ENCODE peak calls at places on chromosomes 13 and 19, in five cellular contexts. K is IMR-90, Q is mesendoderm, E is mesenchymal stem cell, W is trophoblast cell. S is an unnamed sample.

GRCh38 chr13:113371061-113371460 is 7.1 kb upstream of the GRTP1 start:
- DNase-seq in K (no peak), E (no peak), Q (no peak), W (no peak), S (no peak)

GRCh38 chr13:32877491-32877890 is 138.7 kb upstream of the KL start:
- DNase-seq in Q (no peak), K (no peak), W (no peak), E (no peak), S (no peak)

GRCh38 chr19:13600091-13600490 is 93.8 kb upstream of the CACNA1A start:
- DNase-seq in Q (no peak), W (no peak), E (no peak), K (no peak), S (no peak)

GRCh38 chr19:3073159-3073563 is 10.9 kb upstream of the TLE5 start:
- DNase-seq in Q (peak), E (peak), W (peak), K (peak), S (no peak)

GRCh38 chr13:66210677-66211076 is 1019.5 kb downstream of the PCDH9 start:
- DNase-seq in E (peak), W (no peak), K (peak), Q (no peak), S (no peak)

GRCh38 chr13:111031531-111031961 is 83.6 kb upstream of the ARHGEF7 start:
- DNase-seq in W (peak), K (peak), Q (no peak), E (peak), S (no peak)

GRCh38 chr13:42218576-42218975 is 53.4 kb upstream of the AKAP11 start:
- DNase-seq in W (no peak), Q (no peak), E (no peak), K (no peak), S (no peak)

GRCh38 chr13:81726037-81726726 is 1385.3 kb upstream of the SPRY2 start:
- DNase-seq in E (no peak), W (no peak), Q (no peak), K (no peak), S (no peak)

GRCh38 chr19:18418725-18419194 is 438 bp upstream of the SSBP4 start:
- DNase-seq in K (no peak), Q (no peak), E (peak), W (no peak), S (no peak)

GRCh38 chr19:40571831-40572495 is 4.7 kb upstream of the SHKBP1 start:
- DNase-seq in E (no peak), K (no peak), Q (no peak), W (no peak), S (no peak)

GRCh38 chr13:32468502-32469147 is 40.7 kb upstream of the N4BP2L1 start:
- DNase-seq in E (no peak), K (no peak), Q (peak), W (no peak), S (no peak)

GRCh38 chr19:12784871-12785430 is 6.3 kb upstream of the JUNB start:
- DNase-seq in W (no peak), E (peak), Q (no peak), K (peak), S (no peak)

GRCh38 chr13:61255035-61255796 is 160.4 kb downstream of the PCDH20 start:
- DNase-seq in E (no peak), Q (peak), K (no peak), W (no peak), S (no peak)

DNA sequence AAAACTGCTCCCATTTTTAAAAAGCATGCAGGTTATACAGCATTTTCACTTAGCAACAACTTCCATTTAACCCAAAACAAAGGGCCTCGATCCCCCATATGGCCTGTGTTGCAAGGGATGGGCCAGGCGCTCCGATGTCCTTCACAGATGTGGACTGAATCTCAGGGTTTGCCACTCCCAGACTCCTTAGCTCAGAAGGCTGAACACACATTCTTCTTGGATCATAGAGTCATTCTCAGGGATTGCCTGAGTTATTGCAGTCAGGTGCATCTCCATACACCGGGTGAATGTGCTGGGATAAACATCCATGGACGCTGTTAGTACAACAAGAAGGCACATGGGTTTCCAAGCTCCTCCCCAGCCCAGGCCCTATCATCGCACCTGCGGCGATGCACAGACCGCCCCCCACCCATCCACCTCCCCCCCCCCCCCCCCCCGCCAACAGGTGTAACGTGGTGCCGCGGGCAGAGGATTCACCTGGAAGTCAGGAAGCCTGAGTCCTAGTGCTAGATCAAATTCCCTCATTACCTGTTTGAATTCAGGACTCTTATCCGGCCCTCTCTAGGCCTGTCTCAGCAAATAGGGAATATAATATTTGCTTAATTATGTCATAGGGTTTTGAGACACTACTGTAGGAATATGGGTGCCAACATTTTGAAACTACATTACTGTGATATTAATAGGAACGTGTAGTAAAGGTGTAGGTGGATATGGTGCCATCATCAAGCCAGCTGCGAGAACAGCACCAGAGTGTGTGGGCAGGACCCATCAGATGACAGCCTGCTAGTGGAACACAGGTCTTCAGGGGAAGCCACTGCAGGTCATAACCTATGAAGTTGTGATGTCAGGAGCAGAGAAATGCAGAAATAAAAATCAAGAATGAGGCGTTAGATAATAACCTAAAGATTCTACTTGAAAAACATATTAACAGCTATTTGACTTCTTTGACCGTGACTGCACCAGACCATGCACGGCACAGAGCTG is 110.9 kb downstream of the SACS start:
- DNase-seq in W (no peak), K (peak), Q (no peak), E (no peak), S (no peak)
- H4K8ac ChIP-seq in W (no peak), K (peak), Q (no peak), E (no peak), S (no peak)

GRCh38 chr19:47095707-47096704 is 17.6 kb downstream of the ZC3H4 start:
- DNase-seq in K (no peak), Q (no peak), E (no peak), W (no peak), S (no peak)
- H3K27ac ChIP-seq in K (no peak), Q (no peak), E (no peak), W (no peak), S (no peak)

DNA sequence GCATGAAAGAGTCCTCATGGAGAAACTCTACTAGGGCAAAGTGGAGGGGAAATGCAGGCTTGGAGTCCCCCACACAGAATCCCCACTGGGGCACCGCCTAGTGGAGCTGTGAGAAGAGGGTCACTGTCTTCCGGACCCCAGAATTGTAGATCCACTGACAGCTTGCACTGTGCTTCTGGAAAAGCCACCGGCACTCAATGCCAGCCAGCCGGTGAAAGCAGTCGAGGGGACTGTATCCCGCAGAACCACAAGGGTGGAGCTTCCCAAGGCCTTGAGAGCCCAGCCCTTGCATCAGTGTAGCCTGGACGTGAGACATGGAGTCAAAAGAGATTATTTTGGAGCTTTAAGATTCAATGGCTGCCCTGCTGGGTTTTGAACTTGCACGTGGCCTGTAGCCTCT is 47.2 kb upstream of the FAM124A start:
- DNase-seq in W (no peak), E (no peak), Q (peak), K (no peak), S (no peak)
- H3K4me2 ChIP-seq in W (no peak), E (no peak), Q (peak), K (no peak), S (no peak)

GRCh38 chr19:35807633-35808032 is 5.0 kb downstream of the PRODH2 start:
- DNase-seq in Q (no peak), W (no peak), E (no peak), K (no peak), S (no peak)

GRCh38 chr19:35811317-35812219 is 1.1 kb downstream of the PRODH2 start:
- DNase-seq in W (peak), E (no peak), K (no peak), Q (no peak), S (no peak)

GRCh38 chr19:35801828-35802227 is 10.8 kb downstream of the PRODH2 start:
- DNase-seq in E (no peak), W (no peak), K (no peak), Q (no peak), S (no peak)

GRCh38 chr19:35805518-35806102 is 7.0 kb downstream of the PRODH2 start:
- DNase-seq in W (no peak), E (no peak), K (no peak), Q (no peak), S (no peak)

GRCh38 chr19:35806597-35806996 is 6.0 kb downstream of the PRODH2 start:
- DNase-seq in E (no peak), W (no peak), Q (no peak), K (no peak), S (no peak)
- H4K8ac ChIP-seq in E (no peak), W (no peak), Q (no peak), K (no peak), S (no peak)